ENCODE peak calls at places on chromosomes 2 and 18, in seven cellular contexts. I is GM23248, J is PC-3, Z is HCT116, O is hepatocyte, D is SK-N-SH, F is PC-9. L is an unnamed sample.

GRCh38 chr2:54106631-54107454 is 8.6 kb upstream of the ACYP2 start:
- DNase-seq in I (peak; percentile 80), J (peak; percentile 81), Z (peak; percentile 53), O (peak; percentile 73), D (peak; percentile 59), F (peak; percentile 51), L (peak; percentile 65)

GRCh38 chr2:197075754-197076337 is 149.3 kb upstream of the PGAP1 start:
- DNase-seq in I (peak; percentile 18), J (peak; percentile 35), Z (no peak), O (no peak), D (no peak), F (no peak), L (no peak)

GRCh38 chr2:169775765-169776482 is 22.7 kb upstream of the SSB start:
- DNase-seq in I (peak; percentile 25), J (peak; percentile 15), Z (no peak), O (no peak), D (no peak), F (no peak), L (no peak)

GRCh38 chr2:143885461-143885860 is 634.5 kb downstream of the ZEB2 start:
- DNase-seq in I (no peak), J (peak; percentile 34), Z (no peak), O (no peak), D (no peak), F (no peak), L (no peak)

GRCh38 chr2:1136071-1136470 is 185.4 kb downstream of the SNTG2 start:
- DNase-seq in I (peak; percentile 40), J (no peak), Z (no peak), O (no peak), D (peak; percentile 61), F (no peak), L (no peak)

GRCh38 chr2:218009191-218010114 is 6.7 kb upstream of the TNS1 start:
- DNase-seq in I (peak; percentile 31), J (no peak), Z (no peak), O (no peak), D (peak; percentile 68), F (no peak), L (no peak)

GRCh38 chr2:217077841-217078407 is 218.1 kb upstream of the TNP1 start:
- DNase-seq in I (peak; percentile 56), J (no peak), Z (no peak), O (no peak), D (no peak), F (no peak), L (no peak)

GRCh38 chr2:238739668-238740067 is 108.2 kb upstream of the TWIST2 start:
- DNase-seq in I (no peak), J (no peak), Z (no peak), O (no peak), D (no peak), F (no peak), L (no peak)

GRCh38 chr2:9251154-9252001 is 44.8 kb downstream of the ASAP2 start:
- DNase-seq in I (peak; percentile 95), J (peak; percentile 79), Z (no peak), O (peak; percentile 44), D (no peak), F (peak; percentile 81), L (no peak)

GRCh38 chr2:159292157-159292556 is 5.7 kb upstream of the WDSUB1 start:
- DNase-seq in I (no peak), J (no peak), Z (no peak), O (no peak), D (no peak), F (no peak), L (no peak)

GRCh38 chr18:14924226-14924625 is 176.3 kb downstream of the ANKRD30B start:
- DNase-seq in I (no peak), J (peak; percentile 33), Z (no peak), O (no peak), D (no peak), F (no peak), L (no peak)

GRCh38 chr2:48474599-48475298 is 55.2 kb upstream of the STON1 start:
- DNase-seq in I (no peak), J (no peak), Z (no peak), O (peak; percentile 46), D (no peak), F (no peak), L (no peak)

GRCh38 chr2:118987886-118988285 is 45.9 kb downstream of the MARCO start:
- DNase-seq in I (no peak), J (no peak), Z (no peak), O (no peak), D (no peak), F (no peak), L (no peak)

GRCh38 chr2:172072279-172072678 is 13.0 kb upstream of the DLX1 start:
- DNase-seq in I (no peak), J (no peak), Z (no peak), O (no peak), D (no peak), F (no peak), L (no peak)

GRCh38 chr2:46298522-46299351 is 1.5 kb downstream of the EPAS1 start:
- DNase-seq in I (peak; percentile 74), J (peak; percentile 42), Z (no peak), O (peak; percentile 60), D (peak; percentile 88), F (peak; percentile 55), L (peak; percentile 12)

DNA sequence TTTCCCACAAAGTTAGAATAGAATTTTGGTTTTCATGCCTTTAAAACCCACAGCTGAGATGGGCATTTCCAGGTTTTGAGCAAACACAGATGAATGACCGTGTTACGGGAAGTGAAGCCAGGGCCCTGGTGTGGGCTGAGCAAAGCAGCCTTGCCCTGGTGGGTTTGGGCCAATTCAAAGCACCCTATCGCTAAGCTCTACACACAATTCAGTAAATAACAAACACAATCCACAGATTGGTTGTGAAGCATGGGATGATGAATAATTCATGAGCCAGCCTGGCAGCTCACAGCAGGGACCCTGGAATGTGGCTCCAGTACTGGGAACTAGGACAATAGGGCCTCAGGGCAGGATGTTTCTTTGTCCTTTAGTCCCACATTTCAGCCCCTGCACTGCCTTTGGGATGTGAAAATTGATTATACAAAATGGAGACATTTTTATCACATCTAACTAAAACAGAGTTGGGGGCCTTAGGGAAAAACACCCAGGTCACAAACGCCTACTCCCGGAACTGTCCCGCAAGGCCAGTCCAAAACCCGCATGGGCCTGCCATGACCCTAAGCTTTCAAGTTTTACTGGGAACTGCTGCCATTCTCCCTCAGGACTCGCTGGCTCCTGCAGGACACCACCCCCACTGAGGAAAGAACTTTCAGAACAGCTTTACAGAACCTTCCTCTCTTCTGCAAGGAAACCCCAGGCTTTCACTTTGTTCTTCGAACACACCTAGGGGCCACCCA is 320.2 kb upstream of the HS6ST1 start:
- DNase-seq in I (peak; percentile 70), J (no peak), Z (no peak), O (no peak), D (peak; percentile 42), F (no peak), L (no peak)
- H3K9me2 ChIP-seq in I (no peaks in the 10 kb centered on the region), J (no peaks in the 10 kb centered on the region), Z (no peaks in the 10 kb centered on the region), O (no peaks in the 10 kb centered on the region), D (no peaks in the 10 kb centered on the region), F (no peaks in the 10 kb centered on the region), L (no peaks in the 10 kb centered on the region)

GRCh38 chr2:13768274-13768673 is 864.2 kb upstream of the LRATD1 start:
- DNase-seq in I (no peak), J (no peak), Z (no peak), O (no peak), D (no peak), F (no peak), L (no peak)
- H3K9me3 ChIP-seq in I (no peaks in the 10 kb centered on the region), J (no peaks in the 10 kb centered on the region), Z (peaks cover 16% of the 10 kb centered on the region), O (no peaks in the 10 kb centered on the region), D (peaks cover 3% of the 10 kb centered on the region), F (no peaks in the 10 kb centered on the region), L (no peaks in the 10 kb centered on the region)

GRCh38 chr2:128640166-128640846 is 321.6 kb upstream of the HS6ST1 start:
- DNase-seq in I (peak; percentile 14), J (no peak), Z (no peak), O (no peak), D (no peak), F (no peak), L (no peak)
- H3K9me2 ChIP-seq in I (no peaks in the 10 kb centered on the region), J (no peaks in the 10 kb centered on the region), Z (no peaks in the 10 kb centered on the region), O (no peaks in the 10 kb centered on the region), D (no peaks in the 10 kb centered on the region), F (no peaks in the 10 kb centered on the region), L (no peaks in the 10 kb centered on the region)

GRCh38 chr18:71221405-71221804 is 932.6 kb downstream of the SOCS6 start:
- DNase-seq in I (no peak), J (no peak), Z (no peak), O (no peak), D (no peak), F (no peak), L (no peak)
- H3K9me3 ChIP-seq in I (no peaks in the 10 kb centered on the region), J (no peaks in the 10 kb centered on the region), Z (peaks cover 34% of the 10 kb centered on the region), O (no peaks in the 10 kb centered on the region), D (no peaks in the 10 kb centered on the region), F (no peaks in the 10 kb centered on the region), L (no peaks in the 10 kb centered on the region)

L was measured in MM.1S.